ENCODE peak calls at places on chromosomes 12 and 14, in five cellular contexts. X is hepatocyte, K is AG04449, V is AG09309, C is progenitor cell of endocrine pancreas. Z is an unnamed sample.

GRCh38 chr12:6532051-6532926 is 2.0 kb upstream of the GAPDH start:
- DNase-seq in K (peak; percentile 95), C (no peak), X (peak; percentile 91), V (peak; percentile 92), Z (peak; percentile 95)

GRCh38 chr12:108587826-108588225 is 10.1 kb downstream of the TMEM119 start:
- DNase-seq in K (no peak), C (no peak), V (no peak), X (no peak), Z (no peak)

GRCh38 chr12:26244503-26244902 is 49.1 kb downstream of the SSPN start:
- DNase-seq in K (no peak), X (no peak), C (no peak), V (no peak), Z (no peak)

GRCh38 chr12:49941556-49942511 is 8.7 kb upstream of the AQP2 start:
- DNase-seq in X (no peak), C (no peak), V (no peak), K (no peak), Z (no peak)

GRCh38 chr12:113072136-113072535 is 15.6 kb downstream of the DTX1 start:
- DNase-seq in K (no peak), X (no peak), C (no peak), V (no peak), Z (no peak)

GRCh38 chr14:68250950-68251765 is 431.6 kb downstream of the RAD51B start:
- DNase-seq in C (no peak), V (no peak), K (no peak), X (no peak), Z (no peak)

GRCh38 chr14:64940336-64940910 is 2.1 kb downstream of the GPX2 start:
- DNase-seq in X (no peak), K (no peak), C (no peak), V (no peak), Z (no peak)

GRCh38 chr14:76467843-76468242 is 91.9 kb downstream of the ESRRB start:
- DNase-seq in X (peak; percentile 36), V (no peak), C (no peak), K (no peak), Z (no peak)

GRCh38 chr12:58906917-58907316 is 13.4 kb downstream of the LRIG3 start:
- DNase-seq in K (no peak), V (no peak), C (no peak), X (no peak), Z (no peak)

GRCh38 chr14:37594916-37595808 is at the start of the genes FOXA1 and TTC6:
- DNase-seq in K (no peak), X (peak; percentile 80), C (peak; percentile 78), V (no peak), Z (no peak)

GRCh38 chr14:59969319-59969718 is 49.4 kb downstream of the LRRC9 start:
- DNase-seq in K (no peak), X (no peak), V (no peak), C (no peak), Z (no peak)

GRCh38 chr12:115227137-115227615 is 543.2 kb upstream of the TBX3 start:
- DNase-seq in V (peak; percentile 80), K (peak; percentile 77), X (peak; percentile 80), C (no peak), Z (no peak)

GRCh38 chr12:52580496-52580895 is 6.9 kb upstream of the KRT74 start:
- DNase-seq in K (no peak), C (no peak), V (no peak), X (no peak), Z (no peak)

GRCh38 chr14:89911018-89911919 is 43.3 kb downstream of the EFCAB11 start:
- DNase-seq in C (no peak), X (peak; percentile 58), K (no peak), V (peak; percentile 20), Z (no peak)

GRCh38 chr12:113236539-113237354 is 15.5 kb downstream of the TPCN1 start:
- DNase-seq in K (no peak), X (no peak), C (no peak), V (no peak), Z (no peak)

GRCh38 chr14:59325906-59326305 is 137.4 kb downstream of the DAAM1 start:
- DNase-seq in C (no peak), X (no peak), V (no peak), K (no peak), Z (no peak)

GRCh38 chr12:1509703-1510395 is 84.5 kb downstream of the FBXL14 start:
- DNase-seq in K (no peak), C (no peak), X (no peak), V (no peak), Z (no peak)

GRCh38 chr14:60328588-60328987 is 79.6 kb downstream of the PPM1A start:
- DNase-seq in C (no peak), K (no peak), V (no peak), X (no peak), Z (no peak)

GRCh38 chr12:13101854-13102375 is 1.6 kb downstream of the GSG1 start:
- DNase-seq in X (peak; percentile 77), K (no peak), V (no peak), C (no peak), Z (peak; percentile 39)

GRCh38 chr12:84079621-84080020 is 833.0 kb downstream of the SLC6A15 start:
- DNase-seq in K (no peak), C (no peak), V (no peak), X (no peak), Z (no peak)

GRCh38 chr12:57518920-57519757 is 1.2 kb downstream of the DDIT3 start:
- DNase-seq in K (no peak), C (no peak), X (peak; percentile 46), V (no peak), Z (no peak)

GRCh38 chr12:109033239-109034196 is 12.7 kb upstream of the SVOP start:
- DNase-seq in X (no peak), V (no peak), K (no peak), C (no peak), Z (no peak)

GRCh38 chr12:19850341-19851065 is 411.2 kb downstream of the AEBP2 start:
- DNase-seq in K (no peak), X (no peak), V (no peak), C (no peak), Z (no peak)

GRCh38 chr12:113874999-113875561 is 91.0 kb downstream of the RBM19 start:
- DNase-seq in C (no peak), K (no peak), X (no peak), V (peak; percentile 14), Z (no peak)

GRCh38 chr12:131049569-131050339 is 96.0 kb downstream of the ADGRD1 start:
- DNase-seq in X (no peak), V (no peak), K (no peak), C (no peak), Z (no peak)

GRCh38 chr14:105837349-105838063 is 311.1 kb downstream of the TMEM121 start:
- DNase-seq in V (no peak), K (no peak), C (no peak), X (no peak), Z (no peak)

GRCh38 chr12:10251669-10252068 is 39.0 kb downstream of the GABARAPL1 start:
- DNase-seq in K (no peak), C (no peak), X (no peak), V (no peak), Z (no peak)

GRCh38 chr12:31236998-31237637 is 88.8 kb downstream of the SINHCAF start:
- DNase-seq in X (no peak), V (no peak), K (no peak), C (no peak), Z (no peak)

GRCh38 chr12:111158992-111159391 is 209.9 kb downstream of the PHETA1 start:
- DNase-seq in X (no peak), K (no peak), V (no peak), C (no peak), Z (no peak)

GRCh38 chr14:60757617-60758016 is 23.1 kb downstream of the MNAT1 start:
- DNase-seq in V (peak; percentile 46), C (no peak), X (no peak), K (no peak), Z (no peak)

GRCh38 chr12:3614806-3615466 is 123.9 kb downstream of the PRMT8 start:
- DNase-seq in V (no peak), C (no peak), K (no peak), X (no peak), Z (no peak)

GRCh38 chr14:31300296-31300695 is 92.7 kb upstream of the HECTD1 start:
- DNase-seq in K (no peak), X (no peak), C (no peak), V (no peak), Z (no peak)
- TF ChIP-seq CTCF in K (peak; percentile 8), X (no peak), C (no peak), V (peak; percentile 18), Z (no peak)

DNA sequence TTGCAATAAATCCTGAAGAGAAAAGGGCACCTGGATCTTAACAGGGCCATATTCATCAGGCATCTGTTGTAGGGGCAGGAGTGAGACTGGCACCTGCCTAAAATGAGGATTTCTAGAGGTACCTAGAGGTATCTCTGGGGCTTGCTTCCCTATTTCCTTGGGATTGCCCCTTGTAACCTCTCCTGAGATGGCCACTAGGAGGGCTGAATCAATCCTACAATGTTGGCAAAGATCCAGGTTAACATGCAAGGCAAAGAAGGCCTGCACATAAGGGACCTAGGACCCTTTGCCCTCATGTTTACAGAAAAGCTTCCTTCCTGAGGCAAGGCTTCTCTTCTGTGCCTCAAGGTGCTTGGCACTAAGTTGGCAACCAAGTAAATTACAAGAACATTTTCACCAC is 25.8 kb upstream of the CLEC4E start:
- DNase-seq in X (no peak), V (no peak), C (no peak), K (no peak), Z (no peak)
- TF ChIP-seq CTCF in X (no peak), V (no peak), C (no peak), K (no peak), Z (no peak)

DNA sequence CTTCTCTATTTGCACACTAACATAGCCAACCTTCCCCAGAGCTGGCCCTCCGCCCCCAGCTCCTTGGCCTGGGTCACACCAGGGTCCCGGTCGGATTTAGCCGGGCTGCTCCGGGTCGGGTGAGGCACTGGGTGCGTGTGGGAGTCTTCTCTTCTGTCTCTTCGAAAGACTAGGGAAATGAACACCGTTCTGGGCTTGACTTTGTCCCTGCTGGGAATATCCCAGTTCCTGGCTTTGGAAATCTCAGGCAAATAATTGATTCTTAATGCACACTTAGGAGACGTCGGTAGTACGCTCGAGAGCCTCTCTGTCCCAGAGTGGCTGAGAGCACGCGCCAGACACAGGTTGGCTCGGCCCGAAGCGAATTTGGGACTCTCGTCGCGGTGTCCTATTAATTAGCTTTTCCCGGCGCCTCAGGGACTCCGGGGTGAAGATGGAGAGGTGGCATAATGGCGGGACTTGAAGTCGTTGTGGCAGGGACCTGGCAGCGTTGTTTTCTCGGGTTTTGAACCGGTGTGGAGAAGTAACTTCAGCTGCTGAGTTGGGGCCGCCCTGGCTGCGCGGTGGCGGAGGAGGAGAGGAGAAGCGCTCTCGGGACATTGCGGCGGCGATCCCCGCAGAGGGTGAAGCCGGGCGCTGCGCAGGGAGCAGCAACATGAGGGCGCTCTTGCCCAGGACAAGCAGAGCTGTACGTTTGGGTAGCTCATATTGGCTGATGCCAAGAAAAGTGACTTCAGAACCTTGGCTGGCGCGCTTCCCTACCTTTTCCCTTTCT is 7.5 kb downstream of the FOXG1 start:
- DNase-seq in C (peak; percentile 62), V (peak; percentile 1), X (peak; percentile 37), K (no peak), Z (no peak)
- TF ChIP-seq CTCF in C (peak; percentile 75), V (peak; percentile 61), X (peak; percentile 31), K (peak; percentile 46), Z (no peak)

GRCh38 chr14:39174560-39175444 is at the start of gene PNN:
- DNase-seq in C (peak; percentile 92), X (peak; percentile 98), V (peak; percentile 99), K (peak; percentile 98), Z (peak; percentile 97)

GRCh38 chr14:39176263-39177167 is 1.5 kb downstream of the PNN start:
- DNase-seq in V (no peak), C (no peak), X (no peak), K (no peak), Z (no peak)

GRCh38 chr14:39175445-39176262 is 600 bp downstream of the PNN start:
- DNase-seq in K (no peak), X (peak; percentile 58), C (peak; percentile 49), V (no peak), Z (peak; percentile 45)

GRCh38 chr14:39179042-39179441 is 4.0 kb downstream of the PNN start:
- DNase-seq in X (no peak), K (no peak), V (no peak), C (no peak), Z (no peak)

GRCh38 chr14:39177168-39177545 is 2.1 kb downstream of the PNN start:
- DNase-seq in C (no peak), K (no peak), X (no peak), V (no peak), Z (no peak)
- TF ChIP-seq CTCF in C (no peak), K (no peak), X (no peak), V (no peak), Z (no peak)